ENCODE peak calls at places on chromosomes 7 and 10, in eight cellular contexts. Q, H, X, V, A, J, Z and Y are unnamed samples.

GRCh38 chr10:21953585-21954057 is 49.9 kb downstream of the DNAJC1 start:
- DNase-seq in Q (no peak), H (no peak), X (peak), V (peak), A (peak), J (no peak), Z (no peak), Y (no peak)

GRCh38 chr7:111159426-111159825 is 68.5 kb downstream of the LRRN3 start:
- DNase-seq in Q (no peak), H (no peak), X (peak), V (peak), A (peak), J (no peak), Z (no peak), Y (no peak)

GRCh38 chr7:6023974-6024435 is 7.2 kb upstream of the ANKRD61 start:
- DNase-seq in Q (no peak), H (no peak), X (no peak), V (no peak), A (no peak), J (no peak), Z (no peak), Y (no peak)

GRCh38 chr7:157016024-157016351 is 5.5 kb upstream of the MNX1 start:
- DNase-seq in Q (no peak), H (no peak), X (no peak), V (no peak), A (no peak), J (no peak), Z (no peak), Y (no peak)

GRCh38 chr7:107228291-107228690 is 59.5 kb downstream of the HBP1 start:
- DNase-seq in Q (no peak), H (no peak), X (no peak), V (no peak), A (peak), J (no peak), Z (no peak), Y (no peak)

GRCh38 chr7:30470783-30471182 is 7.8 kb downstream of the NOD1 start:
- DNase-seq in Q (peak), H (no peak), X (peak), V (peak), A (peak), J (peak), Z (no peak), Y (no peak)

GRCh38 chr7:12646139-12646538 is 41.3 kb upstream of the ARL4A start:
- DNase-seq in Q (no peak), H (no peak), X (peak), V (no peak), A (peak), J (no peak), Z (no peak), Y (no peak)

GRCh38 chr7:12719978-12720377 is 32.5 kb downstream of the ARL4A start:
- DNase-seq in Q (no peak), H (no peak), X (no peak), V (peak), A (peak), J (no peak), Z (no peak), Y (no peak)

GRCh38 chr7:102872460-102872859 is 40.3 kb upstream of the LRRC17 start:
- DNase-seq in Q (no peak), H (no peak), X (peak), V (peak), A (peak), J (no peak), Z (no peak), Y (no peak)

GRCh38 chr10:118768041-118768933 is 13.5 kb upstream of the CACUL1 start:
- DNase-seq in Q (no peak), H (no peak), X (no peak), V (no peak), A (no peak), J (no peak), Z (no peak), Y (no peak)

GRCh38 chr7:142871260-142872105 is 14.1 kb downstream of the TRPV6 start:
- DNase-seq in Q (peak), H (no peak), X (no peak), V (no peak), A (no peak), J (peak), Z (peak), Y (no peak)

GRCh38 chr10:24259365-24260125 is 50.6 kb downstream of the KIAA1217 start:
- DNase-seq in Q (no peak), H (no peak), X (peak), V (no peak), A (no peak), J (no peak), Z (no peak), Y (no peak)

GRCh38 chr7:80916770-80917681 is 1.8 kb downstream of the SEMA3C start:
- DNase-seq in Q (no peak), H (no peak), X (peak), V (peak), A (peak), J (no peak), Z (no peak), Y (no peak)

GRCh38 chr10:132458595-132459251 is 61.7 kb downstream of the PWWP2B start:
- DNase-seq in Q (peak), H (peak), X (no peak), V (no peak), A (no peak), J (no peak), Z (no peak), Y (no peak)

GRCh38 chr10:110446954-110447608 is 50.6 kb upstream of the DUSP5 start:
- DNase-seq in Q (peak), H (no peak), X (peak), V (peak), A (peak), J (no peak), Z (no peak), Y (peak)

GRCh38 chr7:134710854-134711624 is 64.4 kb downstream of the BPGM start:
- DNase-seq in Q (no peak), H (no peak), X (peak), V (peak), A (peak), J (no peak), Z (no peak), Y (no peak)

GRCh38 chr10:102065561-102066420 is 642 bp downstream of the HPS6 start:
- DNase-seq in Q (peak), H (peak), X (no peak), V (no peak), A (peak), J (no peak), Z (no peak), Y (no peak)

GRCh38 chr7:33107136-33108066 is 1.8 kb downstream of the RP9 start:
- DNase-seq in Q (no peak), H (no peak), X (peak), V (peak), A (peak), J (no peak), Z (no peak), Y (no peak)

GRCh38 chr7:55567495-55568070 is 4.7 kb downstream of the VOPP1 start:
- DNase-seq in Q (no peak), H (no peak), X (no peak), V (no peak), A (no peak), J (no peak), Z (no peak), Y (no peak)

GRCh38 chr7:150992051-150992640 is 1.3 kb downstream of the NOS3 start:
- DNase-seq in Q (no peak), H (no peak), X (no peak), V (no peak), A (no peak), J (no peak), Z (no peak), Y (no peak)

GRCh38 chr10:69384320-69384719 is 32.4 kb downstream of the TACR2 start:
- DNase-seq in Q (no peak), H (no peak), X (no peak), V (no peak), A (no peak), J (no peak), Z (no peak), Y (no peak)

GRCh38 chr7:11698273-11698930 is 133.6 kb downstream of the THSD7A start:
- DNase-seq in Q (no peak), H (no peak), X (no peak), V (no peak), A (no peak), J (no peak), Z (no peak), Y (no peak)

GRCh38 chr7:28853150-28853549 is 105.0 kb downstream of the TRIL start:
- DNase-seq in Q (no peak), H (no peak), X (no peak), V (peak), A (no peak), J (no peak), Z (no peak), Y (no peak)

GRCh38 chr7:142501434-142501833 is 243.6 kb upstream of the PRSS58 start:
- DNase-seq in Q (no peak), H (no peak), X (no peak), V (no peak), A (no peak), J (no peak), Z (no peak), Y (no peak)

GRCh38 chr7:17147409-17147808 is 151.0 kb upstream of the AHR start:
- DNase-seq in Q (no peak), H (no peak), X (no peak), V (no peak), A (no peak), J (no peak), Z (no peak), Y (no peak)

GRCh38 chr7:134722786-134723322 is 56.6 kb upstream of the CALD1 start:
- DNase-seq in Q (no peak), H (no peak), X (no peak), V (no peak), A (no peak), J (no peak), Z (no peak), Y (no peak)

GRCh38 chr10:28833313-28833712 is 156.0 kb downstream of the BAMBI start:
- DNase-seq in Q (no peak), H (no peak), X (no peak), V (no peak), A (no peak), J (no peak), Z (no peak), Y (no peak)

GRCh38 chr10:133261726-133262325 is 14.8 kb downstream of the ADAM8 start:
- DNase-seq in Q (peak), H (peak), X (peak), V (peak), A (peak), J (peak), Z (peak), Y (peak)

GRCh38 chr7:50212016-50212325 is 92.5 kb upstream of the IKZF1 start:
- DNase-seq in Q (peak), H (no peak), X (no peak), V (no peak), A (no peak), J (no peak), Z (no peak), Y (no peak)

GRCh38 chr7:50342616-50343114 is 38.1 kb downstream of the IKZF1 start:
- DNase-seq in Q (peak), H (no peak), X (no peak), V (no peak), A (no peak), J (no peak), Z (no peak), Y (no peak)

GRCh38 chr10:45454262-45454661 is 80.2 kb downstream of the ALOX5 start:
- DNase-seq in Q (no peak), H (no peak), X (no peak), V (no peak), A (no peak), J (peak), Z (no peak), Y (no peak)

GRCh38 chr7:4683043-4683883 is 1.2 kb downstream of the FOXK1 start:
- DNase-seq in Q (no peak), H (peak), X (no peak), V (peak), A (no peak), J (no peak), Z (no peak), Y (no peak)

GRCh38 chr7:152025937-152026890 is 740 bp downstream of the GALNT11 start:
- DNase-seq in Q (peak), H (no peak), X (no peak), V (peak), A (no peak), J (no peak), Z (no peak), Y (no peak)

GRCh38 chr7:22385326-22385725 is 28.4 kb upstream of the RAPGEF5 start:
- DNase-seq in Q (no peak), H (no peak), X (no peak), V (no peak), A (no peak), J (no peak), Z (no peak), Y (no peak)

GRCh38 chr10:37638569-37638968 is 218.8 kb downstream of the ZNF248 start:
- DNase-seq in Q (no peak), H (no peak), X (no peak), V (no peak), A (no peak), J (no peak), Z (no peak), Y (no peak)

GRCh38 chr7:32502656-32503189 is 7.4 kb downstream of the AVL9 start:
- DNase-seq in Q (no peak), H (no peak), X (no peak), V (no peak), A (no peak), J (no peak), Z (no peak), Y (no peak)

GRCh38 chr10:78184851-78185692 is 151.4 kb downstream of the RPS24 start:
- DNase-seq in Q (no peak), H (no peak), X (no peak), V (no peak), A (peak), J (no peak), Z (no peak), Y (no peak)

GRCh38 chr10:49325131-49325915 is 26.4 kb downstream of the C10orf71 start:
- DNase-seq in Q (no peak), H (no peak), X (no peak), V (no peak), A (no peak), J (peak), Z (no peak), Y (peak)

GRCh38 chr10:49325916-49326783 is 27.2 kb downstream of the C10orf71 start:
- DNase-seq in Q (no peak), H (no peak), X (no peak), V (no peak), A (no peak), J (peak), Z (no peak), Y (peak)

GRCh38 chr10:49323171-49323895 is 24.4 kb downstream of the C10orf71 start:
- DNase-seq in Q (peak), H (peak), X (no peak), V (no peak), A (no peak), J (peak), Z (no peak), Y (no peak)

GRCh38 chr10:49323896-49324270 is 24.9 kb downstream of the C10orf71 start:
- DNase-seq in Q (peak), H (no peak), X (no peak), V (no peak), A (no peak), J (peak), Z (no peak), Y (peak)

GRCh38 chr10:49324711-49325110 is 25.7 kb downstream of the C10orf71 start:
- DNase-seq in Q (peak), H (no peak), X (no peak), V (no peak), A (no peak), J (peak), Z (no peak), Y (peak)
- TF ChIP-seq CTCF in Q (peak), H (no peak), X (no peak), V (no peak), A (no peak), J (no peak), Z (no peak), Y (no peak)

GRCh38 chr10:33277135-33277536 is 57.3 kb downstream of the NRP1 start:
- DNase-seq in Q (peak), H (peak), X (no peak), V (no peak), A (peak), J (peak), Z (no peak), Y (no peak)
- H3K27ac ChIP-seq in Q (no peak), H (peak), X (peak), V (peak), A (peak), J (peak), Z (no peak), Y (peak)

DNA sequence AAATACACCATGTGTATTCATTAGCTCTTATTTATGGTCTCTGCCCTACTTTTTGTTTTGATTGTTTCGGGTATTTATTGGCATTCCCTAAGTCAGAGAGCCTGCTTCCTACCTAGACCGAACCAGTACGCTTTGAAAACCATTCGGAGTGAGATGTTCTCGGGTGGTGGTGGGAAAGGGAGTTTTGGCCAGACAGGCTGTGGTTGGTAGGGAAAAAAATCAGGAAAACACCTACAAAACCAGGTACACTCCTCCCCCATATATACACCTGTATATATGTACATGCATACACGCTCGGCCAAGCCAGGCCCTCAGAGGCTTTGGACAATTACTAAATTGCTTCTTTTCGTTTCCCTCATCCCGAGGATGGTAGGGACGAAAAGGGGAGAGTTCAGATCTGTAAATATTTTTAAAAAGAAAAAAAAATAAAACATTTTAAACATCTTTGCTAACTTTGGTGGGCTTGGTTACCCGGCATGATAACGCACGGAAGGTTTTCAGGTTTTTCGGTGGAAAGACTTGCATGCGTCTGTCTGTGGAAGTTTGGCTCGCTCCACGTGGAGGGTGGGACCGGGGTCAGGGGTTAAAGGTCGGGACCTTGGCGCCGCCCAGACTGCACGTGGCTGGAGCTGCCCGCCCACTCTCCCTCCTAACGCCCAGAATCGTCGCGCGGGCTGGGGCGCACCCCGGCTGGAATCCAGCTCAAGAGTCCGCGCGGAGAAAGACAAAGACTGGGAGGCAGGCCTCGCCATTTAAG is 2.5 kb downstream of the HMX2 start:
- DNase-seq in Q (no peak), H (no peak), X (no peak), V (no peak), A (no peak), J (no peak), Z (no peak), Y (no peak)
- H3K4me3 ChIP-seq in Q (no peak), H (peak), X (peak), V (no peak), A (no peak), J (no peak), Z (peak), Y (peak)

DNA sequence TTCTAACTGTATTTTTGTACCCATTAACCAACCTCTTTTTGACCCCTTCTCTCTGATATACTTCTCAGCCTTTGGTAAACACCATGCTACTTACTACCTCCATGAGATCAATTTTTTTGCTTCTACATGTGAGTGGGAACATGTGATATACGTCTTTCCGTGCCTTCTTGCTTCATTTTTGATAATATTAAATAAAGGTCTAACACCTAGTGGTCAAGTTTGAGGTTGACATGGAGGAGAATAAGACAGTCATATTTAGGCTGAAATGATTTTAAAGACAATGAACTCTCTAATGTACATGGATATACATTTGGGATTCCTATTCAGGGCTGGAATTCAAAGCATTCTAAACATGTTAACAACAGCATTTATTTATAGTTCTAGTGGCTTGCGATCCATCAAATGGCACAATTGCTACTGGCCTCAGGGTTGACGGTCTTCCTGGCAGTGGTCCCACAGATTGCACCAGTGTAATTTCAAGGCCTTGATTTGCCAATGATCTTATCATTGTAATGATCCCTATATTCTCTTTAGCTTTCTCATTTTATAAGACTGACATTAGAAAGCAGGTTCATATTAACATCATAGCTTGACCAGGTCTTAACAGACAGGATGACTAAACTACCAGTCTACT is 315.9 kb upstream of the ETV1 start:
- DNase-seq in Q (peak), H (peak), X (no peak), V (peak), A (no peak), J (no peak), Z (no peak), Y (no peak)
- TF ChIP-seq CTCF in Q (no peak), H (no peak), X (peak), V (no peak), A (no peak), J (no peak), Z (no peak), Y (no peak)

GRCh38 chr10:4372601-4373000 is 453.4 kb upstream of the AKR1E2 start:
- DNase-seq in Q (no peak), H (no peak), X (peak), V (peak), A (peak), J (no peak), Z (no peak), Y (no peak)
- H3K27ac ChIP-seq in Q (no peak), H (peak), X (peak), V (peak), A (no peak), J (peak), Z (peak), Y (no peak)

DNA sequence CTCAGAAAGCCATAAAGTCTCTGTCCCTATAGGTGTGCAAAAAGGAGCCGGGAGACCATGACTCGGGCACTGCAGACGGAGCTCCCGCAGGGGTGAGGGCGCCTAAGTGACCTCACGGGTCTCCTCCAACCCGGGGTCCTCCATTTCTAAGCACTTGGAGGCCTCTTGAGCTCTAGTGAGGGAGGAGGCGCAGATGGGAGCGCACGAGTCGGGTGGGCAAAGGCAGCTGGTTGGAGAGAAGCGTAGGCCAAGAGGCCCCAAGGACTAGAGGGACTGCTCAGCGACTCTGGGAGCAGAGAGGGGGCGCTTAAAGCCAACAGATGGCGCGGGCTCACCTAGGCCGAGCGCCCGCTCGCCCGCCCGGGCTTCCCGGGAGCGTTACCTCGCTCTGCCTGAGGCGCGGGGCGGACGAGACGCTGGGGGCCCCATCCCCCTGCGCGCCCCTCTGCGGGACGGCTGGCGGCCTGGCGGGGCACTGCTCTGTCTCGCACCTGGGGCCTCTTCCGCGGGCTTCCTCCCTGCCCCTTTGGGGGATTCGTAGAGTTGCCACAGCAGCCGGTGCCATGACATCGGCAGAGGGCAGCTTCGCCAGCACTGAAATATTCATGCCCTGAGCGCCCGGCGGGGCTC is 521 bp upstream of the CDH23 start:
- DNase-seq in Q (peak), H (peak), X (peak), V (peak), A (no peak), J (peak), Z (peak), Y (peak)
- H3K4me3 ChIP-seq in Q (no peak), H (peak), X (no peak), V (no peak), A (no peak), J (peak), Z (peak), Y (peak)